ENCODE peak calls at places on chromosomes 6 and 20, in seven cellular contexts. W is epithelial cell of esophagus, Y is NCI-H1436 treated with DMSO at 0.1 percent for 48 hours, B is posterior cingulate gyrus, N is Kasumi-1, I is heart left ventricle, K is neural crest cell. O is an unnamed sample.
A peak's percentile ranks its signal among the peaks of the same experiment; 100 is the strongest.

GRCh38 chr6:170004585-170005210 is 253.3 kb downstream of the ERMARD start:
- DNase-seq in W (no peak), Y (no peak), B (no peak), N (no peak), I (no peak), K (no peak), O (no peak)

GRCh38 chr6:5083813-5084191 is 1.3 kb upstream of the PPP1R3G start:
- DNase-seq in W (no peak), Y (no peak), B (no peak), N (no peak), I (no peak), K (no peak), O (no peak)

GRCh38 chr20:24672181-24672880 is 202.9 kb downstream of the SYNDIG1 start:
- DNase-seq in W (no peak), Y (no peak), B (no peak), N (no peak), I (no peak), K (no peak), O (no peak)

GRCh38 chr6:22296067-22296466 is 769 bp downstream of the PRL start:
- DNase-seq in W (no peak), Y (no peak), B (no peak), N (no peak), I (no peak), K (no peak), O (no peak)

GRCh38 chr20:58892932-58893224 is 40.4 kb downstream of the GNAS start:
- DNase-seq in W (no peak), Y (no peak), B (no peak), N (no peak), I (no peak), K (no peak), O (no peak)

GRCh38 chr20:24914388-24915241 is 34.5 kb upstream of the CST7 start:
- DNase-seq in W (no peak), Y (no peak), B (no peak), N (no peak), I (no peak), K (no peak), O (no peak)

GRCh38 chr6:116405147-116405546 is 34.4 kb downstream of the DSE start:
- DNase-seq in W (no peak), Y (no peak), B (no peak), N (no peak), I (no peak), K (peak; percentile 1), O (no peak)

GRCh38 chr6:157240059-157240959 is 83.0 kb downstream of the TMEM242 start:
- DNase-seq in W (peak; percentile 33), Y (no peak), B (peak; percentile 47), N (no peak), I (peak; percentile 60), K (no peak), O (no peak)

GRCh38 chr6:45637611-45638257 is 260.0 kb upstream of the SUPT3H start:
- DNase-seq in W (no peak), Y (no peak), B (no peak), N (no peak), I (no peak), K (no peak), O (no peak)